ENCODE peak calls at places on chromosomes 3 and 15, in four cellular contexts. O, I, N and Y are unnamed samples.

GRCh38 chr15:39581501-39582285 is 814 bp downstream of the THBS1 start:
- DNase-seq in O (peak; percentile 78), I (peak; percentile 32), N (peak; percentile 27), Y (no peak)

GRCh38 chr15:64775551-64776401 is at the start of gene RBPMS2:
- DNase-seq in O (no peak), I (no peak), N (peak; percentile 29), Y (no peak)

GRCh38 chr3:153028336-153028735 is 133.7 kb upstream of the RAP2B start:
- DNase-seq in O (no peak), I (peak; percentile 20), N (no peak), Y (no peak)

GRCh38 chr3:119235151-119235550 is 5.5 kb downstream of the B4GALT4 start:
- DNase-seq in O (peak; percentile 79), I (peak; percentile 56), N (no peak), Y (no peak)

GRCh38 chr15:43954181-43954621 is 127.4 kb downstream of the WDR76 start:
- DNase-seq in O (no peak), I (no peak), N (no peak), Y (no peak)

GRCh38 chr3:123042413-123042812 is 14.8 kb upstream of the SEMA5B start:
- DNase-seq in O (no peak), I (no peak), N (no peak), Y (no peak)

GRCh38 chr3:150411971-150412370 is 3.9 kb downstream of the TSC22D2 start:
- DNase-seq in O (peak; percentile 66), I (no peak), N (no peak), Y (no peak)

GRCh38 chr3:132641837-132642538 is 17.6 kb downstream of the ACAD11 start:
- DNase-seq in O (peak; percentile 62), I (peak; percentile 71), N (no peak), Y (no peak)

GRCh38 chr3:171309906-171310359 is 150.3 kb downstream of the TNIK start:
- DNase-seq in O (peak; percentile 70), I (peak; percentile 68), N (no peak), Y (no peak)

GRCh38 chr3:147397155-147397888 is 9.0 kb downstream of the ZIC4 start:
- DNase-seq in O (no peak), I (peak; percentile 99), N (no peak), Y (no peak)

GRCh38 chr3:37814547-37814946 is 47.1 kb upstream of the CTDSPL start:
- DNase-seq in O (peak; percentile 15), I (peak; percentile 10), N (no peak), Y (no peak)

GRCh38 chr15:58966698-58967097 is 20.8 kb upstream of the RNF111 start:
- DNase-seq in O (peak; percentile 18), I (no peak), N (no peak), Y (no peak)

GRCh38 chr3:144912968-144913367 is 941.3 kb downstream of the DIPK2A start:
- DNase-seq in O (no peak), I (no peak), N (no peak), Y (no peak)

GRCh38 chr3:89372456-89372855 is 265.0 kb downstream of the EPHA3 start:
- DNase-seq in O (peak; percentile 19), I (peak; percentile 55), N (no peak), Y (no peak)

GRCh38 chr15:99955532-99955931 is 222.3 kb upstream of the LYSMD4 start:
- DNase-seq in O (no peak), I (no peak), N (no peak), Y (no peak)

GRCh38 chr3:69767571-69767970 is 28.3 kb downstream of the MITF start:
- DNase-seq in O (no peak), I (no peak), N (no peak), Y (no peak)

GRCh38 chr3:130671545-130671944 is 75.1 kb downstream of the PIK3R4 start:
- DNase-seq in O (no peak), I (no peak), N (no peak), Y (no peak)

GRCh38 chr15:40054056-40054745 is 15.2 kb upstream of the SRP14 start:
- DNase-seq in O (no peak), I (peak; percentile 20), N (no peak), Y (no peak)

GRCh38 chr3:71423151-71423906 is 160.2 kb downstream of the FOXP1 start:
- DNase-seq in O (no peak), I (peak; percentile 46), N (no peak), Y (no peak)

DNA sequence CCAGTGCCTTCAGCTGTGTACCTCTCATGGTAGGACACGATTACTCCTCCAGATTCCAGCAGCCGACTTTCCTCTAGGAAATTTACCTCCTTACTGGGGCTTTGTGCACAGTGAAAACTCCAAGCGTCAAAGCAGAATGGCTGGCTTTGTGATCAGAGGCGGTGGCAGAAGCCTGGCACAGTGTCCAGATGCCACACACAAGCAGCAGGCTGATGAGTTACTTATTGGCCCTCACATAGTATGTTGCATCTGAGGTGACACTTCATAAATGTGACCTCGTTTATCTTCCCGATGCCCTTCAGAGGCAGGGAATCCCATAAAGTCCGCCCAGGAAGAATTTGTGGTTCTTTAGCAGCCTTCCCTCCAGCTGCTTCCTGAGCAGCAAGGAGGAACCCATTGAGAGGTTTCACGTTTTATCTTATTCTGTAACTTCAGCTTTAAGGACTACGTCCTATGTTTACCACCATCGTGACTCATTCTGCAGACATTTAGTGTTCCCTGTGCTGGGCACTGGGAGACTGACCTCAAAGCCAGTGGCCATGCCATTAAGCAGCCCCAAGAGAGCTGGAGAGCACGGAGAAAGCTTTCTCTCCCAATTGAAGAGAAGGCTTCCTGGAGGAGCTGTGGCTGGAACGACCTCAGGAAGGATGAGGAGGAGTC is 107.0 kb upstream of the C15orf61 start:
- DNase-seq in O (peak; percentile 29), I (peak; percentile 75), N (no peak), Y (no peak)
- TF ChIP-seq CTCF in O (no peak), I (no peak), N (no peak), Y (no peak)

GRCh38 chr15:70539912-70540520 is 223.3 kb downstream of the UACA start:
- DNase-seq in O (no peak), I (no peak), N (no peak), Y (no peak)

GRCh38 chr15:70538278-70538677 is 225.1 kb downstream of the UACA start:
- DNase-seq in O (no peak), I (no peak), N (no peak), Y (no peak)

GRCh38 chr15:70539409-70539808 is 223.9 kb downstream of the UACA start:
- DNase-seq in O (no peak), I (no peak), N (no peak), Y (no peak)

GRCh38 chr15:70545526-70545925 is 217.8 kb downstream of the UACA start:
- DNase-seq in O (no peak), I (no peak), N (no peak), Y (no peak)

GRCh38 chr15:70541511-70541910 is 221.8 kb downstream of the UACA start:
- DNase-seq in O (no peak), I (no peak), N (no peak), Y (no peak)
- TF ChIP-seq CTCF in O (no peak), I (no peak), N (no peak), Y (no peak)

DNA sequence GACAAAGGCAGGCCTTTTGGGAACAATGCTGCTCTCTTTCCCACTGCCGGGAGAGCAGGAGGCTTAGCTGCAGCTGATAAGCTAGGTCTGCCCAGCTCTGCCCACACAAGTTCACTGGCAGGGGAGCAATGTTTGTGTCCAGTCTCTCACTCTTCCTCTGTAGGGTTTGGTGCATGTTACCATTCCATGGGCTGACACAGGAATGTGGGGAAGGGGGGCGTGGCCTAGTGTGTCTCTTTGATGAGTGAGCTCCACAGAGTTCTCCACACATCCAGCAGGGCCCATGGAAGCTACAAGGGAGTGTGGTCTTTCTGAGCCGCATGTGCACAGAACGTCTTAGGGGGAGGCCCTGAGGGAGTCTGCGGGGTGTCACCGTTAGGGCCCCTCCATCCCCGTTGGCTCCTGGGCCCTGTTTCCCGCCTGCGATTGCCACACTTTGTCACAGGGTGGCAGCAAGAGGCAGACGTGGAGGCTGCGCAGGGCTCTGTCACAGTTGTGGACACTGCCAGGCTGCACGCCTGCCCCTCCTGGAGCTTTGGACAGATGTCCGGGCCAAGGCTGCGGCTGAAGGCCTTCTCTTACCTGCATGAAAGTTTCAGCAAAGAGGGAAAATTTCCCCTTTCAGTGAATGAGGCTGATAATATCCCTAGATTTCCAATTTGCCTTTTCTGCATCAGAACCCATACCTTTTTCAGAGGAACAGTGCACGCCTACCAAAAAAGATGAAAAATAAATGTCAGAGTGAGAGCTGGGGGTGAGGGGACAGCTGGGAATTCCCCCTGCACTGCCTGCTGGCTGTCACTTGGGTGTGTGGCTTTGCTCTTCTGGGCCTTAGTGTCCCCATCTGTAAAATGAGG is 24.3 kb downstream of the CACNA2D3 start:
- DNase-seq in O (peak; percentile 13), I (no peak), N (peak; percentile 56), Y (no peak)
- TF ChIP-seq CTCF in O (peak; percentile 47), I (no peak), N (peak; percentile 88), Y (peak; percentile 59)

GRCh38 chr3:63914312-63914711 is 2.1 kb upstream of the SCAANT1 start:
- DNase-seq in O (peak; percentile 66), I (no peak), N (no peak), Y (no peak)
- TF ChIP-seq CTCF in O (peak; percentile 21), I (no peak), N (no peak), Y (peak; percentile 36)

DNA sequence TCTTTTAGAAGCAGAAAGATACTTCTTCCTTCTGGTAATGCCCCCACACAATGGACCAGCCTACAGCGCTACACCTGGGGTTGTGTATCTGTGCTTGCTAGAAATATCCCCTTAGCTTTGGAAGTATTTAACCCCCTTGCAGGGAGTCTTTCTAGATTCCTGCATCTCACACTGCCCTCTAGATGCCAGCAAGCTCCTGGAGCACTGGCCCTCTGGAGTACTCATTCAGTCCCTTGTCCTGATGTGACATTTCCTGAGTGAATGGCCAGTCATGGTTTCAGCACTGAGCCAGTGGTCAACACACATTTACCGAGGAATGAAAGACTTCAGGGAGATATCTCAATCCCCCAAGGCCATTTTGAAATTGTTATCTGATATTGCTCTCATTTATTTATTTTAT is 30.5 kb upstream of the RBP2 start:
- DNase-seq in O (no peak), I (no peak), N (no peak), Y (no peak)
- TF ChIP-seq CTCF in O (no peak), I (no peak), N (no peak), Y (no peak)

DNA sequence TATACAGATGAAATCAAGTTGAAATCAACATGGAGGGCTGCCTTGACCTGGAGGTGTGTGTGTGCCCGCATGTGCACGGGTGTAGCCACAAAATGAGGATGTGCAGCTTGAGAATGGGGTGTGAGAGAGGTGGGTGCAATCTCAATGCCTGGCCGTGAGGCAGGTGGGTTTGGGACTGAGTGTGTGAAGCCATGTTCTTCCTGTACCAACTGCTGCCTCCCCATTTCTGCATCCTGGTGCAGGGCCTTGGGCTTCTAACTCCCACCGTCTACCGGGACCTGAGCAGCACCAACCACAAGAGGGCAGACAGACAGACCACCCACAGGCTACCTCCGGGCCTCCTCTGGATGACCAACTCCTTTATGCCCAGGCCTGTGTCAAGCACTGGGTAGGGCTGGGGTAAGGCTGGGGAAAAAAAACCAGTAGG is 161.9 kb upstream of the TLE3 start:
- DNase-seq in O (no peak), I (no peak), N (no peak), Y (no peak)
- TF ChIP-seq CTCF in O (peak; percentile 7), I (no peak), N (peak; percentile 33), Y (peak; percentile 35)

DNA sequence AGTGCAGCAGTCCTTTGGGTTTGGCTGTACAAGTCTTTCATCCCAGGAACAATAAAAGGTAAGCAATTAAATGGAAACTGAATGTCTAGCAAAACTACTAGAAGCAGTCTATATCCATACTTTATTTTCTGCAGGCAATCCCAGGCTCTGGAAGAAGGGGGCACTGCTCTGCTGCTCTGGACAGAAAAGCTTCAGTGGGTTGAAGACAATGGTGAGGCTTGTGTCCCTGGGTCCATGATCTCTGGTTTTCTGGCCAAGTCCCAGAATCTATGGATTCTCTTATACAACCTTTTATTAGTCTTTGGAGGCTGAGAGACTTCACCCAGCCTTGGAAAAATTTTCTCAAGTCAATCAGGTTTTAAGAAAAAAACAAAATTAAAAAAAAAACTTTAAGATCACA is 35.6 kb downstream of the SCAP start:
- DNase-seq in O (no peak), I (no peak), N (no peak), Y (no peak)
- TF ChIP-seq CTCF in O (peak; percentile 25), I (peak; percentile 50), N (peak; percentile 28), Y (peak; percentile 44)